ENCODE peak calls at places on chromosomes 7 and 10, in four cellular contexts. J is fibroblast of mammary gland; A is HEK293T; L is CD8-positive, alpha-beta memory T cell. E is an unnamed sample.

GRCh38 chr7:113094517-113095249 is 8.1 kb upstream of the GPR85 start:
- DNase-seq in J (no peak), A (no peak), L (no peak), E (no peak)

GRCh38 chr10:23804125-23804524 is 365.2 kb downstream of the OTUD1 start:
- DNase-seq in J (no peak), A (no peak), L (no peak), E (no peak)

GRCh38 chr10:7471720-7472367 is 61.0 kb upstream of the SFMBT2 start:
- DNase-seq in J (no peak), A (no peak), L (no peak), E (no peak)

GRCh38 chr7:135501402-135501801 is 8.5 kb downstream of the CNOT4 start:
- DNase-seq in J (peak; percentile 40), A (no peak), L (no peak), E (no peak)

GRCh38 chr7:16795624-16796023 is 9.2 kb downstream of the AGR2 start:
- DNase-seq in J (no peak), A (no peak), L (no peak), E (no peak)

GRCh38 chr7:121024568-121025055 is 36.1 kb downstream of the CPED1 start:
- DNase-seq in J (no peak), A (no peak), L (no peak), E (no peak)

GRCh38 chr10:36464291-36464690 is 661.1 kb upstream of the ANKRD30A start:
- DNase-seq in J (no peak), A (no peak), L (no peak), E (no peak)

GRCh38 chr10:35635576-35635975 is 6.5 kb downstream of the FZD8 start:
- DNase-seq in J (peak; percentile 73), A (peak; percentile 39), L (peak; percentile 46), E (peak; percentile 75)